ENCODE peak calls at places on chromosomes 3 and 15, in eight cellular contexts. H is GM12865, W is HepG2, G is left ventricle myocardium inferior, C is tibial artery, A is colonic mucosa, Q is AG04450, D is Panc1. J is an unnamed sample.

GRCh38 chr3:99974989-99975388 is 139.3 kb downstream of the FILIP1L start:
- DNase-seq in H (no peak), W (no peak), G (no peak), C (no peak), A (no peak), Q (no peak), D (no peak), J (no peak)

GRCh38 chr15:35305906-35306305 is 220.8 kb upstream of the NANOGP8 start:
- DNase-seq in H (peak), W (no peak), G (no peak), C (no peak), A (no peak), Q (peak), D (no peak), J (peak)

GRCh38 chr15:53454843-53455721 is 304.4 kb downstream of the WDR72 start:
- DNase-seq in H (no peak), W (peak), G (no peak), C (no peak), A (no peak), Q (no peak), D (no peak), J (no peak)

GRCh38 chr3:151283907-151284461 is 5.6 kb upstream of the P2RY14 start:
- DNase-seq in H (no peak), W (peak), G (peak), C (peak), A (peak), Q (peak), D (no peak), J (peak)

GRCh38 chr3:45309876-45310275 is 78.5 kb upstream of the LARS2 start:
- DNase-seq in H (no peak), W (no peak), G (no peak), C (no peak), A (no peak), Q (no peak), D (no peak), J (no peak)

GRCh38 chr3:3110299-3110630 is at the start of gene IL5RA:
- DNase-seq in H (peak), W (no peak), G (no peak), C (no peak), A (no peak), Q (no peak), D (no peak), J (no peak)

GRCh38 chr15:72077950-72078349 is 40.0 kb downstream of the MYO9A start:
- DNase-seq in H (no peak), W (no peak), G (no peak), C (no peak), A (no peak), Q (no peak), D (no peak), J (no peak)

GRCh38 chr3:50221413-50222168 is 14.4 kb upstream of the GNAI2 start:
- DNase-seq in H (no peak), W (peak), G (no peak), C (no peak), A (no peak), Q (no peak), D (no peak), J (no peak)

GRCh38 chr3:141735176-141735575 is 2.9 kb upstream of the RNF7 start:
- DNase-seq in H (no peak), W (no peak), G (no peak), C (no peak), A (no peak), Q (no peak), D (no peak), J (no peak)

GRCh38 chr15:29466292-29466691 is 196.7 kb upstream of the NSMCE3 start:
- DNase-seq in H (no peak), W (no peak), G (no peak), C (no peak), A (no peak), Q (no peak), D (no peak), J (no peak)

GRCh38 chr15:70210538-70210937 is 112.8 kb upstream of the TLE3 start:
- DNase-seq in H (peak), W (no peak), G (no peak), C (no peak), A (no peak), Q (no peak), D (no peak), J (no peak)

GRCh38 chr15:72389231-72389630 is 8.9 kb upstream of the TMEM202 start:
- DNase-seq in H (no peak), W (no peak), G (no peak), C (no peak), A (no peak), Q (no peak), D (no peak), J (no peak)

GRCh38 chr3:79767194-79767952 is 425 bp downstream of the ROBO1 start:
- DNase-seq in H (no peak), W (no peak), G (no peak), C (no peak), A (no peak), Q (no peak), D (no peak), J (no peak)

GRCh38 chr3:24704496-24704895 is 209.8 kb upstream of the THRB start:
- DNase-seq in H (no peak), W (no peak), G (no peak), C (no peak), A (no peak), Q (no peak), D (no peak), J (peak)

GRCh38 chr15:58517682-58518525 is 86.1 kb downstream of the LIPC start:
- DNase-seq in H (peak), W (no peak), G (no peak), C (no peak), A (no peak), Q (no peak), D (no peak), J (no peak)

GRCh38 chr3:42025388-42026138 is 63.7 kb upstream of the ULK4 start:
- DNase-seq in H (peak), W (no peak), G (peak), C (peak), A (peak), Q (peak), D (no peak), J (peak)

GRCh38 chr3:42023380-42023779 is 61.5 kb upstream of the ULK4 start:
- DNase-seq in H (no peak), W (no peak), G (no peak), C (no peak), A (no peak), Q (no peak), D (no peak), J (no peak)

GRCh38 chr3:42022355-42022754 is 60.5 kb upstream of the ULK4 start:
- DNase-seq in H (no peak), W (no peak), G (no peak), C (no peak), A (no peak), Q (no peak), D (no peak), J (no peak)

GRCh38 chr3:42028474-42028873 is 62.7 kb upstream of the TRAK1 start:
- DNase-seq in H (no peak), W (no peak), G (no peak), C (no peak), A (no peak), Q (no peak), D (no peak), J (no peak)

GRCh38 chr3:42024578-42025387 is 62.9 kb upstream of the ULK4 start:
- DNase-seq in H (no peak), W (no peak), G (no peak), C (no peak), A (no peak), Q (no peak), D (no peak), J (no peak)
- H3K4me3 ChIP-seq in H (peak), W (no peak), G (peak), C (no peak), A (no peak), Q (no peak), D (peak), J (no peak)

GRCh38 chr15:23859008-23859407 is 171.9 kb upstream of the NDN start:
- DNase-seq in H (no peak), W (no peak), G (no peak), C (no peak), A (no peak), Q (no peak), D (no peak), J (no peak)

GRCh38 chr15:23854535-23855252 is 167.6 kb upstream of the NDN start:
- DNase-seq in H (no peak), W (no peak), G (no peak), C (no peak), A (no peak), Q (no peak), D (no peak), J (no peak)

GRCh38 chr15:23855260-23855659 is 168.2 kb upstream of the NDN start:
- DNase-seq in H (no peak), W (no peak), G (no peak), C (no peak), A (no peak), Q (no peak), D (no peak), J (no peak)

GRCh38 chr15:23855947-23856346 is 168.8 kb upstream of the NDN start:
- DNase-seq in H (no peak), W (no peak), G (no peak), C (no peak), A (no peak), Q (no peak), D (no peak), J (no peak)

GRCh38 chr15:23857028-23857641 is 170.0 kb upstream of the NDN start:
- DNase-seq in H (no peak), W (peak), G (no peak), C (no peak), A (peak), Q (no peak), D (no peak), J (no peak)
- H3K4me3 ChIP-seq in H (no peak), W (no peak), G (no peak), C (no peak), A (no peak), Q (no peak), D (no peak), J (no peak)

GRCh38 chr15:51343466-51343865 is 2.0 kb downstream of the GLDN start:
- DNase-seq in H (no peak), W (no peak), G (no peak), C (no peak), A (no peak), Q (no peak), D (no peak), J (no peak)

GRCh38 chr15:51341366-51342248 is at the start of gene GLDN:
- DNase-seq in H (no peak), W (no peak), G (peak), C (peak), A (peak), Q (no peak), D (no peak), J (no peak)

GRCh38 chr15:51338496-51338895 is at the start of gene CYP19A1:
- DNase-seq in H (no peak), W (no peak), G (no peak), C (no peak), A (no peak), Q (no peak), D (no peak), J (no peak)

DNA sequence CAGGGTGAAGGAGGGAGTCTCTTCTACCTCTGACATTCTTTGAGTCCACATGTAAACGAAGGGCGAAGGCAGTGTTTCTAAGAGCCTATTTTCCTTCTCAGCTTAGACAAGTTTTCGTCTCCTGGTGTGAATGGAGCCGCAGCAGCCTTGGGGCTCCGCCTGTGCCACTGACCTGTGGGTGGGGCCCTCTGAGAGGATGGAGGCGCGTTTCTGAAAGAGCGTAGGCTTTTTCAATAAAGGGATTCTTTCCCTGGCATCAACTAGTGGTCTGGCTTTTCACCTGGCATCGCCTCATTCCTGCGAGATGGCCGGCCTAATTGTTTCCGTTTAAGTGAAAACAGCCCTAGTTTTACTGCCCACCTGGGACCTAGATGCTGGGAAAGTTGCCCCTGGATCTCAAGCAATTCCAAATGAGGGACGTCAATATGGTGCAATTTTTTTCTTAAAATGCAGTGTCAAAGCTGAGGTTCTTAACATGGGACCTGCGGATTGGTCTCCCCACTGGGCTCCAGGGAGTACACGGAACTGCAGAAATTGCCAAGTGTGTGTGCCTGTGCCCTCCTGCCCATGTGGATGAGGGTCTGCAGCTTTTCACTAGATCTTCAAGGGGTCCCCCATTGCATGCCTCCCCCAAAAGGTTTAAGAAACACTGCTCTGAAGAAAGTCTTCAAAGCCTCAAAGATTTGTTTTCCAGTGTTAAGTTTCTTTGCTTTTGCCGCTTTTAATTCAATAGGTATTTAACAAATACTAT is 969 bp downstream of the GLDN start:
- DNase-seq in H (no peak), W (no peak), G (no peak), C (no peak), A (peak), Q (no peak), D (no peak), J (no peak)
- H3K4me3 ChIP-seq in H (no peak), W (no peak), G (peak), C (peak), A (peak), Q (no peak), D (peak), J (no peak)

GRCh38 chr3:66048051-66048395 is 9.3 kb upstream of the MAGI1 start:
- DNase-seq in H (no peak), W (no peak), G (no peak), C (no peak), A (no peak), Q (no peak), D (no peak), J (no peak)
- H3K4me3 ChIP-seq in H (no peak), W (no peak), G (no peak), C (no peak), A (no peak), Q (no peak), D (no peak), J (no peak)

GRCh38 chr3:150220791-150221190 is 187.3 kb upstream of the TSC22D2 start:
- DNase-seq in H (no peak), W (no peak), G (no peak), C (no peak), A (no peak), Q (no peak), D (no peak), J (no peak)
- H3K4me3 ChIP-seq in H (no peak), W (no peak), G (peak), C (peak), A (peak), Q (peak), D (peak), J (peak)

GRCh38 chr15:48897144-48897814 is 19.3 kb downstream of the EID1 start:
- DNase-seq in H (no peak), W (no peak), G (no peak), C (no peak), A (no peak), Q (peak), D (no peak), J (no peak)
- H3K4me3 ChIP-seq in H (no peak), W (no peak), G (peak), C (peak), A (no peak), Q (peak), D (peak), J (no peak)

DNA sequence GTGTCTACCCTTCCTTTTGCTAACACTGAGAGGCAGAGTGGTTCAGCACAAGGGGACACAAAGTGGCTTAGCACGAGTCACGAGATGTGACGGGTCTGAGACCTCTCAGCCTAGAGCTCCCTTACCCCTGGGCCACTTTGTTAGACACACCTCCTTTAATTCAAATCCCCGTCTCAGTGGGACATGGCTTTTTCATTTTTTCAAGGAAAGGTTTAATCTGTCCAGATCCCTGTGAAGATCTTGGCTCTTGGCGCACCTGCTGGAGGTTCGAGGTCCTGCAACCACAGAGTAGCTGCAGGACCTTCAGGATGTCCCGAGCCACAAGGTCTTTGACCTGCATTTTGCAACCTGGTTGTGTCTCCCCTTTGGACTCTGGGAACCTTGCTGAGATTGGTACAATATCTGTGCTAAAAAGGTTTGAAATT is 52.0 kb downstream of the LPP start:
- DNase-seq in H (peak), W (peak), G (no peak), C (no peak), A (peak), Q (no peak), D (no peak), J (no peak)
- H3K4me3 ChIP-seq in H (no peak), W (no peak), G (no peak), C (no peak), A (no peak), Q (no peak), D (no peak), J (no peak)

GRCh38 chr3:4752201-4753072 is 226.8 kb upstream of the BHLHE40 start:
- DNase-seq in H (no peak), W (peak), G (no peak), C (no peak), A (peak), Q (no peak), D (no peak), J (peak)

GRCh38 chr3:4748701-4749378 is 230.4 kb upstream of the BHLHE40 start:
- DNase-seq in H (peak), W (peak), G (no peak), C (no peak), A (no peak), Q (no peak), D (no peak), J (no peak)

GRCh38 chr3:4751057-4752051 is 227.9 kb upstream of the BHLHE40 start:
- DNase-seq in H (peak), W (peak), G (no peak), C (no peak), A (no peak), Q (peak), D (no peak), J (peak)

GRCh38 chr3:4749567-4750002 is 229.7 kb upstream of the BHLHE40 start:
- DNase-seq in H (peak), W (no peak), G (no peak), C (no peak), A (no peak), Q (no peak), D (no peak), J (no peak)

GRCh38 chr3:4750306-4751056 is 228.8 kb upstream of the BHLHE40 start:
- DNase-seq in H (peak), W (peak), G (no peak), C (no peak), A (no peak), Q (no peak), D (no peak), J (no peak)
- H3K4me3 ChIP-seq in H (peak), W (no peak), G (peak), C (no peak), A (no peak), Q (no peak), D (no peak), J (peak)

J was measured in kidney epithelial cell.